ENCODE peak calls at places on chromosomes 6 and 20, in seven cellular contexts. N is epithelial cell of esophagus, R is AG04450, W is fibroblast of lung, M is PC-3, L is PC-9, Y is esophagus squamous epithelium. S is an unnamed sample.

GRCh38 chr20:54268941-54269340 is 61.1 kb downstream of the PFDN4 start:
- DNase-seq in N (no peak), R (no peak), W (no peak), M (no peak), L (no peak), Y (no peak), S (peak; percentile 41)

GRCh38 chr20:49674383-49675352 is 39.0 kb downstream of the B4GALT5 start:
- DNase-seq in N (peak; percentile 59), R (no peak), W (peak; percentile 88), M (peak; percentile 98), L (peak; percentile 60), Y (no peak), S (peak; percentile 82)

GRCh38 chr6:24126586-24127192 is 674 bp downstream of the NRSN1 start:
- DNase-seq in N (peak; percentile 74), R (no peak), W (peak; percentile 51), M (peak; percentile 77), L (peak; percentile 37), Y (no peak), S (peak; percentile 15)

GRCh38 chr6:8047466-8048292 is 16.5 kb downstream of the BLOC1S5 start:
- DNase-seq in N (peak; percentile 73), R (no peak), W (peak; percentile 55), M (peak; percentile 75), L (no peak), Y (no peak), S (peak; percentile 27)

GRCh38 chr20:59322813-59323469 is 22.5 kb downstream of the EDN3 start:
- DNase-seq in N (no peak), R (no peak), W (no peak), M (no peak), L (no peak), Y (no peak), S (no peak)

GRCh38 chr6:55260181-55260580 is 67.1 kb upstream of the GFRAL start:
- DNase-seq in N (no peak), R (no peak), W (no peak), M (no peak), L (no peak), Y (no peak), S (no peak)

GRCh38 chr6:40672118-40672517 is 85.0 kb upstream of the LRFN2 start:
- DNase-seq in N (no peak), R (no peak), W (no peak), M (no peak), L (no peak), Y (no peak), S (no peak)

GRCh38 chr20:45061244-45061643 is 39.7 kb downstream of the KCNS1 start:
- DNase-seq in N (peak; percentile 97), R (peak; percentile 51), W (peak; percentile 96), M (peak; percentile 96), L (peak; percentile 45), Y (no peak), S (peak; percentile 89)

GRCh38 chr6:3501826-3502505 is 45.1 kb upstream of the SLC22A23 start:
- DNase-seq in N (no peak), R (no peak), W (peak; percentile 29), M (no peak), L (no peak), Y (no peak), S (no peak)

GRCh38 chr20:2519115-2519815 is 10.6 kb upstream of the ZNF343 start:
- DNase-seq in N (no peak), R (peak; percentile 67), W (no peak), M (no peak), L (no peak), Y (no peak), S (peak; percentile 67)

GRCh38 chr6:114312931-114313330 is 29.9 kb downstream of the HS3ST5 start:
- DNase-seq in N (no peak), R (no peak), W (peak; percentile 1), M (peak; percentile 25), L (no peak), Y (no peak), S (no peak)

GRCh38 chr20:48722737-48723191 is 105.0 kb downstream of the PREX1 start:
- DNase-seq in N (no peak), R (no peak), W (peak; percentile 50), M (peak; percentile 51), L (no peak), Y (no peak), S (peak; percentile 33)

GRCh38 chr6:150177260-150178246 is 34.7 kb downstream of the PPP1R14C start:
- DNase-seq in N (no peak), R (no peak), W (peak; percentile 67), M (no peak), L (no peak), Y (no peak), S (no peak)

GRCh38 chr6:127812985-127813681 is 87.7 kb downstream of the THEMIS start:
- DNase-seq in N (no peak), R (no peak), W (no peak), M (no peak), L (no peak), Y (no peak), S (no peak)

GRCh38 chr6:113457156-113457555 is 400.0 kb upstream of the MARCKS start:
- DNase-seq in N (no peak), R (no peak), W (peak; percentile 98), M (no peak), L (no peak), Y (no peak), S (peak; percentile 93)

GRCh38 chr6:10838794-10839333 is 525 bp upstream of the MAK start:
- DNase-seq in N (peak; percentile 4), R (no peak), W (no peak), M (no peak), L (no peak), Y (no peak), S (no peak)

GRCh38 chr6:113805836-113806500 is 51.2 kb upstream of the MARCKS start:
- DNase-seq in N (no peak), R (no peak), W (no peak), M (no peak), L (no peak), Y (no peak), S (no peak)

DNA sequence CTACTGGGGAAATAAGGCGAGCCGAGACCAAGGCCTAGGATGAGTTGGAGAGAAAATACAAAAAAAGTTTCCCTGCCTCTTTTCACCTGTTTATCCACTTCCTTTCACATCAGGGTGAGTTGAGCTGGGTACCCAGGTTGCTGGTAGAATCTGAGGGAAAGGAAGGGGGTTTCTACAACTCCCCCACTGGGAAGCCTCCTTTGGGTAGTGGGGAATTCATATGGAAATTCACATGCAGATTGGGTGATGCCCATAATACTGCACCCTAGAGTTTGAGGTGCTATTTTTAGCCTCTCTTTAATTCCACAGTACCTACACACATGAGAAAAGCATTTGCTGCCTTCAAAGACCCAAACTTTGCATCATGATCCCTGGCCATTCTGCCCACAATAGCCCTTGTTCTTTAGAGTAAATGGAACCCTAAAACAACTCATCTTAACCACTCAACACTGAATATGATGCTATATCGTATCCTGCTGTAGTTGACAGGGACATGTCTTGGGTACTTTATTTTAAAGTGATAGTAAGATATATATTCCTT is 2.7 kb downstream of the OSTM1 start:
- DNase-seq in N (no peak), R (no peak), W (no peak), M (no peak), L (no peak), Y (no peak), S (no peak)
- H3K4me3 ChIP-seq in N (no peak overlapping the region), R (no peak overlapping the region), W (no peak overlapping the region), M (no peak overlapping the region), L (no peak overlapping the region), Y (no peak overlapping the region), S (no peak overlapping the region)

GRCh38 chr6:16822529-16822928 is 61.3 kb upstream of the ATXN1 start:
- DNase-seq in N (peak; percentile 44), R (no peak), W (no peak), M (peak; percentile 38), L (no peak), Y (no peak), S (no peak)
- TF ChIP-seq CTCF in N (no peak), R (no peak), W (no peak), M (no peak), L (no peak), Y (no peak), S (no peak)

GRCh38 chr20:650954-651353 is 2.0 kb downstream of the SRXN1 start:
- DNase-seq in N (no peak), R (no peak), W (no peak), M (no peak), L (no peak), Y (no peak), S (peak; percentile 42)

GRCh38 chr20:652611-653109 is 340 bp downstream of the SRXN1 start:
- DNase-seq in N (no peak), R (peak; percentile 13), W (peak; percentile 52), M (peak; percentile 31), L (no peak), Y (no peak), S (peak; percentile 45)

GRCh38 chr20:653110-653589 is at the start of gene SRXN1:
- DNase-seq in N (peak; percentile 97), R (peak; percentile 81), W (peak; percentile 95), M (peak; percentile 94), L (peak; percentile 94), Y (peak; percentile 39), S (peak; percentile 90)

GRCh38 chr20:650281-650680 is 2.7 kb downstream of the SRXN1 start:
- DNase-seq in N (no peak), R (no peak), W (no peak), M (no peak), L (no peak), Y (no peak), S (no peak)

GRCh38 chr20:651713-652610 is 1.0 kb downstream of the SRXN1 start:
- DNase-seq in N (no peak), R (no peak), W (no peak), M (peak; percentile 15), L (no peak), Y (no peak), S (no peak)
- H3K4me3 ChIP-seq in N (peak overlapping the region; percentile 96), R (peak overlapping the region; percentile 98), W (peak overlapping the region; percentile 97), M (peak overlapping the region; percentile 94), L (peak overlapping the region; percentile 94), Y (peak overlapping the region; percentile 68), S (peak overlapping the region; percentile 82)

DNA sequence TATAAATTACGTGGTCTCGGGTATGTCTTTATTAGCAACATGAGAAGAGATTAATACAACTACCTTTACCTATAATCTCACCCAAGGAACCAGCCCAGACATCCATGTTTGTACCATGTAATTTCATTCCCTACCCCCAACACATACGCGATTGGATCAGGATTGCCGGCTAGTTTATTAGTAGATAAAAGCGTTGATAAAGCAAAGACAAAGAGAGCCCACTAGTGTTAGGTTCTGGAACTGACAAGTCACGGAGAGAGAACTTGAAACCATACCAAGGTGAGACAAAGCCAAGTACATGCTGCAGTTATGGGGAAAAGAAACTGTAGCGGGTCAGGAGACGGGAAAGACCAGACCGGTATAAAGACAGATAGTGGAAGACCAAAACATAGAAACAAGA is 37.4 kb upstream of the FAM135A start:
- DNase-seq in N (peak; percentile 15), R (no peak), W (no peak), M (no peak), L (no peak), Y (no peak), S (no peak)
- TF ChIP-seq CTCF in N (peak; percentile 28), R (peak; percentile 23), W (peak; percentile 28), M (peak; percentile 40), L (peak; percentile 44), Y (no peak), S (peak; percentile 22)

DNA sequence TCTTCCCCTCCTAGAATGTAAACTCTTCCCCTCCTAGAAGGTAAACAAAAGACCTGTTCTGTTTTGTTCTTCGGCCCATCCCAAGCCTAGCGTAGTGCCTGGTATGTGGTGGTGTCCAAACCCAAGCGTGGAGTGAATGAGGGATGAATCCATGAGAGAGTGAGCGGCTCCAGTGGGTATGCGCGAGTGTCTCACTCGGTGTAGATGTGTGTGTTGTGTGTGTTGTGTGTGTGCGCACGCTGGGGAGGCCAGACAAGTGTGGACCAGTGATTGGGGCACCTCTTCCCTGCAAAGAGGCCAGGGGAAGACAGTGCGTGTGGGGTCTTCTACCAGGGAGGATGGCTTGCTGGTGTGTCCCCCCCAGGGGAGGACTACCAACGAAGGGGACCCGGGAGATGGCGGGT is 392 bp upstream of the SLC2A10 start:
- DNase-seq in N (peak; percentile 45), R (no peak), W (no peak), M (peak; percentile 14), L (no peak), Y (no peak), S (no peak)
- H3K4me3 ChIP-seq in N (peak overlapping the region; percentile 56), R (peak overlapping the region; percentile 75), W (peak overlapping the region; percentile 75), M (peak overlapping the region; percentile 93), L (peak overlapping the region; percentile 77), Y (peak overlapping the region; percentile 74), S (peak overlapping the region; percentile 81)

S was measured in fibroblast of the aortic adventitia.